ENCODE peak calls at places on chromosome 7, in eight cellular contexts. One of them, this sample, is unnamed.

GRCh38 chr7:73971701-73972341 is 56.2 kb upstream of the ELN start:
- DNase-seq in suprapubic skin: peak; percentile 63
- DNase-seq in uterus: no peak
- DNase-seq in heart left ventricle: no peak
- DNase-seq in tibial nerve: no peak
- DNase-seq in cardiac muscle cell: no peak
- DNase-seq in CD8-positive, alpha-beta memory T cell: no peak
- DNase-seq in aorta: peak; percentile 47
- DNase-seq in this sample: no peak

GRCh38 chr7:141359740-141360413 is 191.3 kb upstream of the AGK start:
- DNase-seq in suprapubic skin: no peak
- DNase-seq in uterus: no peak
- DNase-seq in heart left ventricle: no peak
- DNase-seq in tibial nerve: no peak
- DNase-seq in cardiac muscle cell: no peak
- DNase-seq in CD8-positive, alpha-beta memory T cell: no peak
- DNase-seq in aorta: no peak
- DNase-seq in this sample: no peak

GRCh38 chr7:2876031-2876862 is 32.1 kb upstream of the GNA12 start:
- DNase-seq in suprapubic skin: no peak
- DNase-seq in uterus: peak; percentile 22
- DNase-seq in heart left ventricle: no peak
- DNase-seq in tibial nerve: no peak
- DNase-seq in cardiac muscle cell: no peak
- DNase-seq in CD8-positive, alpha-beta memory T cell: peak; percentile 30
- DNase-seq in aorta: no peak
- DNase-seq in this sample: no peak

GRCh38 chr7:30864146-30864545 is 47.5 kb upstream of the AQP1 start:
- DNase-seq in suprapubic skin: no peak
- DNase-seq in uterus: no peak
- DNase-seq in heart left ventricle: no peak
- DNase-seq in tibial nerve: no peak
- DNase-seq in cardiac muscle cell: peak; percentile 57
- DNase-seq in CD8-positive, alpha-beta memory T cell: no peak
- DNase-seq in aorta: no peak
- DNase-seq in this sample: no peak

GRCh38 chr7:1844336-1844955 is 174.4 kb downstream of the ELFN1 start:
- DNase-seq in suprapubic skin: peak; percentile 77
- DNase-seq in uterus: no peak
- DNase-seq in heart left ventricle: peak; percentile 18
- DNase-seq in tibial nerve: no peak
- DNase-seq in cardiac muscle cell: no peak
- DNase-seq in CD8-positive, alpha-beta memory T cell: peak; percentile 38
- DNase-seq in aorta: peak; percentile 72
- DNase-seq in this sample: no peak

GRCh38 chr7:138350701-138351357 is 109.2 kb upstream of the TRIM24 start:
- DNase-seq in suprapubic skin: no peak
- DNase-seq in uterus: no peak
- DNase-seq in heart left ventricle: no peak
- DNase-seq in tibial nerve: no peak
- DNase-seq in cardiac muscle cell: no peak
- DNase-seq in CD8-positive, alpha-beta memory T cell: no peak
- DNase-seq in aorta: no peak
- DNase-seq in this sample: no peak

GRCh38 chr7:48390381-48391327 is 219.4 kb downstream of the ABCA13 start:
- DNase-seq in suprapubic skin: no peak
- DNase-seq in uterus: no peak
- DNase-seq in heart left ventricle: no peak
- DNase-seq in tibial nerve: peak; percentile 55
- DNase-seq in cardiac muscle cell: no peak
- DNase-seq in CD8-positive, alpha-beta memory T cell: no peak
- DNase-seq in aorta: no peak
- DNase-seq in this sample: no peak

GRCh38 chr7:50449501-50449880 is 659 bp downstream of the FIGNL1 start:
- DNase-seq in suprapubic skin: no peak
- DNase-seq in uterus: no peak
- DNase-seq in heart left ventricle: no peak
- DNase-seq in tibial nerve: no peak
- DNase-seq in cardiac muscle cell: no peak
- DNase-seq in CD8-positive, alpha-beta memory T cell: no peak
- DNase-seq in aorta: no peak
- DNase-seq in this sample: no peak

GRCh38 chr7:151948039-151948438 is 8.2 kb upstream of the GALNTL5 start:
- DNase-seq in suprapubic skin: no peak
- DNase-seq in uterus: no peak
- DNase-seq in heart left ventricle: no peak
- DNase-seq in tibial nerve: no peak
- DNase-seq in cardiac muscle cell: no peak
- DNase-seq in CD8-positive, alpha-beta memory T cell: no peak
- DNase-seq in aorta: no peak
- DNase-seq in this sample: no peak

GRCh38 chr7:105257338-105257737 is 131.4 kb downstream of the SRPK2 start:
- DNase-seq in suprapubic skin: no peak
- DNase-seq in uterus: no peak
- DNase-seq in heart left ventricle: no peak
- DNase-seq in tibial nerve: no peak
- DNase-seq in cardiac muscle cell: no peak
- DNase-seq in CD8-positive, alpha-beta memory T cell: no peak
- DNase-seq in aorta: no peak
- DNase-seq in this sample: no peak

GRCh38 chr7:72435366-72435765 is 23.2 kb upstream of the CALN1 start:
- DNase-seq in suprapubic skin: no peak
- DNase-seq in uterus: no peak
- DNase-seq in heart left ventricle: peak; percentile 45
- DNase-seq in tibial nerve: no peak
- DNase-seq in cardiac muscle cell: no peak
- DNase-seq in CD8-positive, alpha-beta memory T cell: no peak
- DNase-seq in aorta: no peak
- DNase-seq in this sample: no peak

GRCh38 chr7:22350466-22351328 is 6.3 kb downstream of the RAPGEF5 start:
- DNase-seq in suprapubic skin: no peak
- DNase-seq in uterus: no peak
- DNase-seq in heart left ventricle: no peak
- DNase-seq in tibial nerve: no peak
- DNase-seq in cardiac muscle cell: no peak
- DNase-seq in CD8-positive, alpha-beta memory T cell: no peak
- DNase-seq in aorta: no peak
- DNase-seq in this sample: no peak

GRCh38 chr7:44147026-44147881 is 6.1 kb upstream of the MYL7 start:
- DNase-seq in suprapubic skin: peak; percentile 73
- DNase-seq in uterus: peak; percentile 12
- DNase-seq in heart left ventricle: no peak
- DNase-seq in tibial nerve: no peak
- DNase-seq in cardiac muscle cell: peak; percentile 33
- DNase-seq in CD8-positive, alpha-beta memory T cell: no peak
- DNase-seq in aorta: peak; percentile 67
- DNase-seq in this sample: no peak

GRCh38 chr7:96997512-96998032 is 7.8 kb upstream of the DLX6 start:
- DNase-seq in suprapubic skin: no peak
- DNase-seq in uterus: no peak
- DNase-seq in heart left ventricle: no peak
- DNase-seq in tibial nerve: no peak
- DNase-seq in cardiac muscle cell: no peak
- DNase-seq in CD8-positive, alpha-beta memory T cell: no peak
- DNase-seq in aorta: no peak
- DNase-seq in this sample: no peak

GRCh38 chr7:36190447-36191291 is 37.6 kb downstream of the EEPD1 start:
- DNase-seq in suprapubic skin: no peak
- DNase-seq in uterus: no peak
- DNase-seq in heart left ventricle: peak; percentile 53
- DNase-seq in tibial nerve: no peak
- DNase-seq in cardiac muscle cell: no peak
- DNase-seq in CD8-positive, alpha-beta memory T cell: no peak
- DNase-seq in aorta: no peak
- DNase-seq in this sample: no peak

GRCh38 chr7:69147631-69148030 is 450.6 kb upstream of the AUTS2 start:
- DNase-seq in suprapubic skin: no peak
- DNase-seq in uterus: peak; percentile 27
- DNase-seq in heart left ventricle: no peak
- DNase-seq in tibial nerve: no peak
- DNase-seq in cardiac muscle cell: peak; percentile 23
- DNase-seq in CD8-positive, alpha-beta memory T cell: no peak
- DNase-seq in aorta: no peak
- DNase-seq in this sample: no peak

GRCh38 chr7:110309941-110310340 is 781.0 kb upstream of the LRRN3 start:
- DNase-seq in suprapubic skin: no peak
- DNase-seq in uterus: no peak
- DNase-seq in heart left ventricle: no peak
- DNase-seq in tibial nerve: no peak
- DNase-seq in cardiac muscle cell: no peak
- DNase-seq in CD8-positive, alpha-beta memory T cell: no peak
- DNase-seq in aorta: no peak
- DNase-seq in this sample: no peak

GRCh38 chr7:142808802-142809583 is 38.2 kb downstream of the PRSS2 start:
- DNase-seq in suprapubic skin: no peak
- DNase-seq in uterus: no peak
- DNase-seq in heart left ventricle: no peak
- DNase-seq in tibial nerve: no peak
- DNase-seq in cardiac muscle cell: no peak
- DNase-seq in CD8-positive, alpha-beta memory T cell: peak; percentile 98
- DNase-seq in aorta: no peak
- DNase-seq in this sample: peak; percentile 98

GRCh38 chr7:136104269-136104603 is 127.1 kb upstream of the MTPN start:
- DNase-seq in suprapubic skin: no peak
- DNase-seq in uterus: no peak
- DNase-seq in heart left ventricle: no peak
- DNase-seq in tibial nerve: no peak
- DNase-seq in cardiac muscle cell: no peak
- DNase-seq in CD8-positive, alpha-beta memory T cell: no peak
- DNase-seq in aorta: no peak
- DNase-seq in this sample: no peak

GRCh38 chr7:110502893-110503465 is 587.9 kb upstream of the LRRN3 start:
- DNase-seq in suprapubic skin: no peak
- DNase-seq in uterus: no peak
- DNase-seq in heart left ventricle: no peak
- DNase-seq in tibial nerve: no peak
- DNase-seq in cardiac muscle cell: no peak
- DNase-seq in CD8-positive, alpha-beta memory T cell: no peak
- DNase-seq in aorta: no peak
- DNase-seq in this sample: no peak

GRCh38 chr7:32594965-32595364 is 99.7 kb downstream of the AVL9 start:
- DNase-seq in suprapubic skin: no peak
- DNase-seq in uterus: no peak
- DNase-seq in heart left ventricle: no peak
- DNase-seq in tibial nerve: no peak
- DNase-seq in cardiac muscle cell: no peak
- DNase-seq in CD8-positive, alpha-beta memory T cell: no peak
- DNase-seq in aorta: no peak
- DNase-seq in this sample: no peak

GRCh38 chr7:41918597-41918996 is 215.7 kb upstream of the INHBA start:
- DNase-seq in suprapubic skin: no peak
- DNase-seq in uterus: no peak
- DNase-seq in heart left ventricle: no peak
- DNase-seq in tibial nerve: no peak
- DNase-seq in cardiac muscle cell: no peak
- DNase-seq in CD8-positive, alpha-beta memory T cell: no peak
- DNase-seq in aorta: no peak
- DNase-seq in this sample: no peak

GRCh38 chr7:139416405-139416804 is 56.7 kb downstream of the LUC7L2 start:
- DNase-seq in suprapubic skin: no peak
- DNase-seq in uterus: no peak
- DNase-seq in heart left ventricle: no peak
- DNase-seq in tibial nerve: no peak
- DNase-seq in cardiac muscle cell: no peak
- DNase-seq in CD8-positive, alpha-beta memory T cell: no peak
- DNase-seq in aorta: no peak
- DNase-seq in this sample: no peak
- H3K36me3 ChIP-seq in suprapubic skin: peaks cover 83% of the 10 kb centered on the region
- H3K36me3 ChIP-seq in uterus: no peaks in the 10 kb centered on the region
- H3K36me3 ChIP-seq in heart left ventricle: peaks cover 31% of the 10 kb centered on the region
- H3K36me3 ChIP-seq in tibial nerve: no peaks in the 10 kb centered on the region
- H3K36me3 ChIP-seq in cardiac muscle cell: peaks cover 62% of the 10 kb centered on the region
- H3K36me3 ChIP-seq in CD8-positive, alpha-beta memory T cell: peaks cover 56% of the 10 kb centered on the region
- H3K36me3 ChIP-seq in aorta: peaks cover 2% of the 10 kb centered on the region
- H3K36me3 ChIP-seq in this sample: peaks cover 65% of the 10 kb centered on the region

GRCh38 chr7:130988443-130988842 is 254.4 kb upstream of the KLF14 start:
- DNase-seq in suprapubic skin: no peak
- DNase-seq in uterus: no peak
- DNase-seq in heart left ventricle: no peak
- DNase-seq in tibial nerve: no peak
- DNase-seq in cardiac muscle cell: peak; percentile 15
- DNase-seq in CD8-positive, alpha-beta memory T cell: peak; percentile 61
- DNase-seq in aorta: no peak
- DNase-seq in this sample: peak; percentile 70
- H3K4me1 ChIP-seq in suprapubic skin: peaks cover 86% of the 10 kb centered on the region
- H3K4me1 ChIP-seq in uterus: peaks cover 5% of the 10 kb centered on the region
- H3K4me1 ChIP-seq in heart left ventricle: peaks cover 49% of the 10 kb centered on the region
- H3K4me1 ChIP-seq in tibial nerve: peaks cover 84% of the 10 kb centered on the region
- H3K4me1 ChIP-seq in cardiac muscle cell: no peaks in the 10 kb centered on the region
- H3K4me1 ChIP-seq in CD8-positive, alpha-beta memory T cell: peaks cover 82% of the 10 kb centered on the region
- H3K4me1 ChIP-seq in aorta: peaks cover 8% of the 10 kb centered on the region
- H3K4me1 ChIP-seq in this sample: peaks cover 97% of the 10 kb centered on the region

GRCh38 chr7:77269360-77270075 is 69.9 kb upstream of the FGL2 start:
- DNase-seq in suprapubic skin: no peak
- DNase-seq in uterus: no peak
- DNase-seq in heart left ventricle: no peak
- DNase-seq in tibial nerve: no peak
- DNase-seq in cardiac muscle cell: peak; percentile 23
- DNase-seq in CD8-positive, alpha-beta memory T cell: no peak
- DNase-seq in aorta: no peak
- DNase-seq in this sample: no peak
- H3K4me3 ChIP-seq in suprapubic skin: no peak overlapping the region
- H3K4me3 ChIP-seq in uterus: no peak overlapping the region
- H3K4me3 ChIP-seq in heart left ventricle: no peak overlapping the region
- H3K4me3 ChIP-seq in tibial nerve: no peak overlapping the region
- H3K4me3 ChIP-seq in cardiac muscle cell: no peak overlapping the region
- H3K4me3 ChIP-seq in CD8-positive, alpha-beta memory T cell: no peak overlapping the region
- H3K4me3 ChIP-seq in aorta: no peak overlapping the region
- H3K4me3 ChIP-seq in this sample: no peak overlapping the region

GRCh38 chr7:158741294-158741666 is 36.7 kb upstream of the NCAPG2 start:
- DNase-seq in suprapubic skin: no peak
- DNase-seq in uterus: no peak
- DNase-seq in heart left ventricle: no peak
- DNase-seq in tibial nerve: no peak
- DNase-seq in cardiac muscle cell: no peak
- DNase-seq in CD8-positive, alpha-beta memory T cell: no peak
- DNase-seq in aorta: no peak
- DNase-seq in this sample: no peak

GRCh38 chr7:158740013-158740656 is 35.5 kb upstream of the NCAPG2 start:
- DNase-seq in suprapubic skin: no peak
- DNase-seq in uterus: no peak
- DNase-seq in heart left ventricle: no peak
- DNase-seq in tibial nerve: peak; percentile 5
- DNase-seq in cardiac muscle cell: no peak
- DNase-seq in CD8-positive, alpha-beta memory T cell: no peak
- DNase-seq in aorta: no peak
- DNase-seq in this sample: no peak

GRCh38 chr7:158740657-158741293 is 36.2 kb upstream of the NCAPG2 start:
- DNase-seq in suprapubic skin: no peak
- DNase-seq in uterus: peak; percentile 30
- DNase-seq in heart left ventricle: peak; percentile 62
- DNase-seq in tibial nerve: no peak
- DNase-seq in cardiac muscle cell: no peak
- DNase-seq in CD8-positive, alpha-beta memory T cell: no peak
- DNase-seq in aorta: no peak
- DNase-seq in this sample: no peak

GRCh38 chr7:158737064-158737695 is 32.6 kb upstream of the NCAPG2 start:
- DNase-seq in suprapubic skin: no peak
- DNase-seq in uterus: no peak
- DNase-seq in heart left ventricle: no peak
- DNase-seq in tibial nerve: no peak
- DNase-seq in cardiac muscle cell: no peak
- DNase-seq in CD8-positive, alpha-beta memory T cell: no peak
- DNase-seq in aorta: no peak
- DNase-seq in this sample: no peak

GRCh38 chr7:158738841-158739240 is 34.2 kb upstream of the NCAPG2 start:
- DNase-seq in suprapubic skin: no peak
- DNase-seq in uterus: no peak
- DNase-seq in heart left ventricle: no peak
- DNase-seq in tibial nerve: no peak
- DNase-seq in cardiac muscle cell: no peak
- DNase-seq in CD8-positive, alpha-beta memory T cell: no peak
- DNase-seq in aorta: no peak
- DNase-seq in this sample: no peak
- H3K36me3 ChIP-seq in suprapubic skin: peaks cover 99% of the 10 kb centered on the region
- H3K36me3 ChIP-seq in uterus: no peaks in the 10 kb centered on the region
- H3K36me3 ChIP-seq in heart left ventricle: peaks cover 41% of the 10 kb centered on the region
- H3K36me3 ChIP-seq in tibial nerve: peaks cover 8% of the 10 kb centered on the region
- H3K36me3 ChIP-seq in cardiac muscle cell: peaks cover 40% of the 10 kb centered on the region
- H3K36me3 ChIP-seq in CD8-positive, alpha-beta memory T cell: peaks cover 45% of the 10 kb centered on the region
- H3K36me3 ChIP-seq in aorta: peaks cover 22% of the 10 kb centered on the region
- H3K36me3 ChIP-seq in this sample: peaks cover 82% of the 10 kb centered on the region